ENCODE peak calls at places on chromosomes 16 and 17, in eight cellular contexts. G is H1, H is HCT116, W is GM23338, C is stomach, L is upper lobe of left lung, F is transverse colon, N is GM12892. S is an unnamed sample.

GRCh38 chr17:3506054-3506453 is 30.3 kb downstream of the ASPA start:
- DNase-seq in N (no peak), C (no peak), L (no peak), G (no peak), F (no peak), H (no peak), W (no peak), S (peak; percentile 18)

GRCh38 chr16:58614212-58614611 is 15.4 kb downstream of the CNOT1 start:
- DNase-seq in G (no peak), F (no peak), L (no peak), N (no peak), H (no peak), C (no peak), W (no peak), S (no peak)

GRCh38 chr17:81837641-81838040 is 2.8 kb upstream of the PPP1R27 start:
- DNase-seq in N (no peak), L (no peak), C (no peak), H (no peak), G (no peak), F (no peak), W (no peak), S (no peak)

GRCh38 chr16:49513040-49513439 is 139.4 kb downstream of the C16orf78 start:
- DNase-seq in C (no peak), L (no peak), W (peak; percentile 66), H (no peak), N (no peak), G (no peak), F (no peak), S (no peak)

GRCh38 chr16:85822145-85822544 is 22.6 kb downstream of the COX4I1 start:
- DNase-seq in N (no peak), H (no peak), W (no peak), G (no peak), C (no peak), L (no peak), F (no peak), S (peak; percentile 49)

GRCh38 chr17:63698381-63698885 is 1.5 kb downstream of the LIMD2 start:
- DNase-seq in W (no peak), N (no peak), G (peak; percentile 57), H (no peak), L (no peak), C (peak; percentile 30), F (no peak), S (no peak)

GRCh38 chr17:28598389-28598788 is 436 bp downstream of the SPAG5 start:
- DNase-seq in L (no peak), W (no peak), C (no peak), N (no peak), G (no peak), H (no peak), F (no peak), S (no peak)

GRCh38 chr16:64933890-64934289 is 188.0 kb downstream of the CDH11 start:
- DNase-seq in W (no peak), N (no peak), G (no peak), L (no peak), F (no peak), C (no peak), H (no peak), S (no peak)

GRCh38 chr17:82882715-82883446 is 43.1 kb upstream of the ZNF750 start:
- DNase-seq in C (peak; percentile 90), G (no peak), F (peak; percentile 70), H (no peak), W (no peak), N (no peak), L (peak; percentile 81), S (no peak)

GRCh38 chr16:26269663-26270062 is 577.9 kb downstream of the HS3ST4 start:
- DNase-seq in W (no peak), N (no peak), L (no peak), C (no peak), H (no peak), F (no peak), G (no peak), S (no peak)

DNA sequence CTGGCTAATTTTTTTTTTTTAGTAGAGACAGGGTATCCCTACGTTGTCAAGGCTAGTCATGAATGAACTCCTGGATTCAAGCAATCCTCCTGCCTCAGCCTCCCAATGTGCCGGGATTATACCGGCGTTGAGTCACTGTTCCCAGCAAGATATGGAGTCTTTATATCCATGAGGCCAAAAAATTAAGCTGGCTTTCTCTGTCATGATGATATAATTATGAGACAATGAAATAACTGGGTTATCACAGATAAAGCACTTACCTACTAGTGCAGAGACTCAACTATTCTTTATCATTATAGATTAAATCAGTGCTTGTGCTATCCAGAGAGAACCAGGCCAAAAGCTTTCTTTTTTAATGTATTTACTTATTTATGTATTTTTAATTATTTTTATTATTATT is 36.2 kb downstream of the SMG6 start:
- DNase-seq in H (no peak), F (no peak), W (no peak), L (no peak), N (no peak), G (no peak), C (no peak), S (no peak)
- TF ChIP-seq POLR2AphosphoS5 in H (no peak), F (no peak), W (no peak), L (no peak), N (no peak), G (no peak), C (no peak), S (no peak)

GRCh38 chr17:76076765-76077581 is 2.0 kb upstream of the ZACN start:
- DNase-seq in H (no peak), L (no peak), G (peak; percentile 78), N (no peak), W (peak; percentile 77), F (no peak), C (no peak), S (no peak)
- TF ChIP-seq POLR2AphosphoS5 in H (no peak), L (no peak), G (no peak), N (no peak), W (no peak), F (no peak), C (no peak), S (no peak)

GRCh38 chr17:8084250-8084649 is 3.3 kb downstream of the ALOX12B start:
- DNase-seq in G (no peak), L (no peak), C (no peak), F (no peak), H (no peak), N (no peak), W (no peak), S (no peak)
- TF ChIP-seq POLR2AphosphoS5 in G (no peak), L (no peak), C (no peak), F (no peak), H (no peak), N (no peak), W (no peak), S (no peak)

DNA sequence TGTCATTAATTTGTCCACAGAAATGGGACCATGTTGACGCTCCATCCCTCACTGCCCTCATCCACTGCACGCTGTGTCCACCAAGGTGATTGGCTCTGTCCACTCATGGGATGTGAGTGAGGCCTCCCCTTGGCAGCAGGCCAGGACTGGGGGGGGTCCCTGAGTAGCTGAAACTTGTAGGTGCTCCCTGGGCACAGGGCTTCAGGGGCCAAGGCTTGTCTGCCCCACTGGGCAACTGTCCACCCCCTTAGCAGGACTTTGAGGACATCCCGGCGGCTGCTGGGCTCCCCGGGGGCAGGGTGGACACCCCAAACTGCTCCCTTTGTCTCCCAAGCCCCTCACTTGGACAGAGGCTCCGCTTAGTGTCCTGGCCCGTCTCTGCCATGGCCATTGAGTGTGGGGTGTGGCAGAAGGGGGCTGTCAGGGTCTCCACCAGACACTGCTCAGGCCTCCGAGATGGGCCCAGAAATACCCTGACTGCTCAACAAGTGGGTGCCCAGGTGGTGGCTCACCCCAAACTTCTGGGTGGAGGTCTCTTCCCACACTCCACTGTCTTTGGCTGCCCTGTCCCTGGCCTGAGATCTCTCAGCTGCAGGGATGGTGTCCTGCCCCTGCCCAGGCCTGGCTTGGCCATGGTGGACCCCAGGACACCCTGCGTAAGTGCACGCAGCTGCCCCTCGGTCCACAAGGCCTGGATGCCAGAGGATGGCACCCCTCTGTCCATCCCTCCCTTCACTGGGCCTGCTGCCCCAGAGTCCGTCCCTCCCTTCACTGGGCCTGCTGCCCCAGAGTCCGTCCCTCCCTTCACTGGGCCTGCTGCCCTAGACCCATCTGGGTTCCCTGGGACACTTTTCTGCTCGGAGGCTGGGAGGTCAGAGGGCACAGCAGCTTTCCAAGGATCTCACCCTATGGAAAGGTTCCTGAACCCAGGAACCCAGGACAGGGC is 2.9 kb upstream of the RAB40C start:
- DNase-seq in N (no peak), L (no peak), C (no peak), W (no peak), G (no peak), H (no peak), F (no peak), S (no peak)
- TF ChIP-seq POLR2AphosphoS5 in N (no peak), L (no peak), C (no peak), W (peak; percentile 51), G (no peak), H (no peak), F (no peak), S (peak; percentile 6)

GRCh38 chr16:66207139-66207863 is 159.2 kb upstream of the CDH5 start:
- DNase-seq in W (no peak), G (peak; percentile 22), C (no peak), F (no peak), L (peak; percentile 45), H (no peak), N (no peak), S (no peak)
- TF ChIP-seq POLR2AphosphoS5 in W (no peak), G (no peak), C (no peak), F (no peak), L (peak; percentile 35), H (no peak), N (no peak), S (no peak)

GRCh38 chr17:12627177-12627629 is 38.5 kb upstream of the MYOCD start:
- DNase-seq in F (no peak), W (no peak), N (no peak), H (no peak), L (no peak), G (no peak), C (peak; percentile 45), S (peak; percentile 75)
- TF ChIP-seq POLR2AphosphoS5 in F (no peak), W (no peak), N (no peak), H (no peak), L (no peak), G (no peak), C (peak; percentile 63), S (peak; percentile 58)

DNA sequence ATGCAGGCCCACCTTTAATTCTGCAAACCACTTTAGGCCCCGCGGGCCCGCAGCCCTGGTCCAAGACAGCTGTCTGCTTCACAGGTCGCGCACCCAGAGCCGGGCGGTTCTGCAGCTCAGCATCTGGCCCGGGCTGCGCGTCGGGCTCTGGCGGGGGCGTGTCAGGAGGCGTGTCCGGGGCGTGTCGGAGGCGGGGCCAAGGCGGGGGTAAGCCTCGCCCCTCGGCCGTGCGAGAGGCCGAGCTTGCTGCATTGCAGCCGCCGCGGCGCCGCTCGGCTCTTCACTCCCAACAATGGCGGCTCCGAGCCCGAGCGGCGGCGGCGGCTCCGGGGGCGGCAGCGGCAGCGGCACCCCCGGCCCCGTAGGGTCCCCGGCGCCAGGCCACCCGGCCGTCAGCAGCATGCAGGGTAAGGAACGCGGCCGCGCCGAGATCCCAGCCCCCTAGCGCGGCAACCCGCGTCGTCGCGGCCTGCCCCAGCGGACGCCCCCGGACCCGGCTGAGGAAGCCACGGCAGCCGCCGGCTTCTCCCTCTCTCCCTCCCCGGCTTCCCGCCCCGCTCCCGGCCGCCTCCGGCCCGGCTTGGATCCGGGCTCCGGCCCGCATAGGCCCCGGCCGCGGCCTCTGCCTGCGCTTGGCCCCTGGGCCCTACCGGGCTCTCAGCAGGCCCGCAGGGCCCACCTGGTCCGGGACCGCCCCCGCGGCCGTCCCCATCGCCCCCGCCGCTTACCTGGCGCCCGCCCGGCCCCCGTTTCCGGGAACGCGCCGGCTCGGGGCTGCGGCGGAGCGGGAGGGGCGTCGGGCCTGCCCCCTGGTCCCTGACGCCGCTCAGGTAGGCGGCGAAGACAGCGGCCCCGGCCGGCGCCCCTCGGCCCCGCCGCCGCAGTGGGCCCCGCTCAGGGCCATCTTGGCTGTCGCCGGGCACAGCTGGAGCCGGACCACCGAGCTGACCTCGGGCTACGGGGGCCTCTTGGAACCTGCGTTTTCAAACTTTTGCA is at the start of gene MAP2K4:
- DNase-seq in F (peak; percentile 95), L (peak; percentile 96), C (peak; percentile 94), N (peak; percentile 87), W (peak; percentile 94), G (peak; percentile 99), H (peak; percentile 61), S (peak; percentile 95)
- TF ChIP-seq POLR2AphosphoS5 in F (peak; percentile 78), L (peak; percentile 86), C (peak; percentile 87), N (peak; percentile 73), W (peak; percentile 76), G (peak; percentile 91), H (peak; percentile 91), S (peak; percentile 90)